ENCODE peak calls at places on chromosomes 3 and 15, in four cellular contexts. P, M, Y and H are unnamed samples.

GRCh38 chr15:67013696-67014095 is 51.7 kb upstream of the SMAD3 start:
- DNase-seq in M (peak), P (no peak), Y (no peak), H (peak)

GRCh38 chr3:5431142-5431541 is 243.6 kb downstream of the EDEM1 start:
- DNase-seq in Y (no peak), P (no peak), M (no peak), H (no peak)

GRCh38 chr3:42843730-42844713 is 31.7 kb downstream of the CYP8B1 start:
- DNase-seq in P (no peak), M (peak), Y (no peak), H (no peak)

GRCh38 chr3:73766599-73767378 is 142.0 kb upstream of the PDZRN3 start:
- DNase-seq in P (no peak), Y (no peak), M (no peak), H (no peak)

GRCh38 chr3:72996121-72996472 is 514 bp upstream of the PPP4R2 start:
- DNase-seq in P (no peak), Y (no peak), M (no peak), H (no peak)

GRCh38 chr3:62888180-62888579 is 13.0 kb upstream of the CADPS start:
- DNase-seq in M (no peak), P (no peak), Y (no peak), H (no peak)

GRCh38 chr3:24550588-24550987 is 55.9 kb upstream of the THRB start:
- DNase-seq in M (no peak), P (no peak), Y (no peak), H (no peak)

GRCh38 chr3:24683511-24684384 is 189.1 kb upstream of the THRB start:
- DNase-seq in P (no peak), Y (no peak), M (peak), H (peak)

GRCh38 chr3:130850044-130850797 is 43.7 kb upstream of the ATP2C1 start:
- DNase-seq in Y (peak), P (peak), M (no peak), H (peak)

GRCh38 chr15:63969652-63970421 is 76.4 kb downstream of the DAPK2 start:
- DNase-seq in P (no peak), M (no peak), Y (no peak), H (peak)

GRCh38 chr15:37981781-37982180 is 47.3 kb downstream of the TMCO5A start:
- DNase-seq in M (no peak), P (no peak), Y (no peak), H (peak)

GRCh38 chr3:186609247-186609868 is 3.5 kb upstream of the AHSG start:
- DNase-seq in P (peak), M (no peak), Y (no peak), H (peak)

GRCh38 chr15:65870889-65871533 is 1.7 kb downstream of the RAB11A start:
- DNase-seq in P (peak), Y (no peak), M (no peak), H (peak)

GRCh38 chr15:74725845-74726773 is 781 bp upstream of the CYP1A1 start:
- DNase-seq in Y (no peak), P (peak), M (no peak), H (peak)

GRCh38 chr15:44034933-44035624 is 160.0 kb downstream of the FRMD5 start:
- DNase-seq in M (peak), P (no peak), Y (no peak), H (peak)